ENCODE peak calls at places on chromosomes 2 and 18, in ten cellular contexts. U is activated CD4-positive, alpha-beta T cell treated with anti-CD3 and anti-CD28 coated beads, Interleukin-2, amount 10 ng/mL, durations not matched to agents 7 days and 5 days; W is NCI-H748 treated with DMSO at 0.1 percent for 48 hours; G is Right ventricle myocardium inferior; T is naive thymus-derived CD4-positive, alpha-beta T cell; I is NCI-H2081; Q is body of pancreas; K is activated naive CD8-positive, alpha-beta T cell treated with anti-CD3 and anti-CD28 coated beads, Interleukin-2, amount 50 U/mL, for 24 hours; B is NCI-H1092; P is sigmoid colon. C is an unnamed sample.

GRCh38 chr2:228600265-228600664 is 418.8 kb upstream of the SPHKAP start:
- DNase-seq in U (no peak), W (no peak), G (no peak), T (no peak), I (no peak), Q (no peak), K (no peak), B (no peak), P (no peak), C (no peak)

GRCh38 chr2:45093181-45093580 is 83.9 kb upstream of the SIX2 start:
- DNase-seq in U (no peak), W (no peak), G (no peak), T (no peak), I (no peak), Q (no peak), K (no peak), B (no peak), P (no peak), C (no peak)

GRCh38 chr18:58559427-58560186 is 69.3 kb downstream of the ALPK2 start:
- DNase-seq in U (no peak), W (no peak), G (no peak), T (no peak), I (no peak), Q (no peak), K (no peak), B (no peak), P (no peak), C (no peak)

GRCh38 chr2:20588918-20589871 is 61.7 kb downstream of the HS1BP3 start:
- DNase-seq in U (no peak), W (no peak), G (peak; percentile 74), T (no peak), I (no peak), Q (peak; percentile 2), K (no peak), B (no peak), P (peak; percentile 60), C (peak; percentile 77)

GRCh38 chr2:195562624-195563566 is 94.1 kb upstream of the SLC39A10 start:
- DNase-seq in U (no peak), W (no peak), G (no peak), T (no peak), I (no peak), Q (no peak), K (no peak), B (no peak), P (no peak), C (no peak)

GRCh38 chr18:48994044-48994651 is 43.4 kb upstream of the SMAD7 start:
- DNase-seq in U (no peak), W (peak; percentile 24), G (peak; percentile 51), T (no peak), I (no peak), Q (no peak), K (no peak), B (no peak), P (no peak), C (no peak)

GRCh38 chr18:39681061-39681460 is 2115.5 kb upstream of the CELF4 start:
- DNase-seq in U (no peak), W (no peak), G (no peak), T (no peak), I (peak; percentile 41), Q (no peak), K (no peak), B (peak; percentile 10), P (no peak), C (no peak)

GRCh38 chr2:169891593-169892298 is 64.5 kb downstream of the UBR3 start:
- DNase-seq in U (no peak), W (peak; percentile 29), G (no peak), T (no peak), I (peak; percentile 35), Q (no peak), K (no peak), B (no peak), P (no peak), C (no peak)

GRCh38 chr2:158205215-158205614 is 103.5 kb downstream of the UPP2 start:
- DNase-seq in U (no peak), W (peak; percentile 89), G (no peak), T (no peak), I (peak; percentile 56), Q (no peak), K (no peak), B (peak; percentile 24), P (no peak), C (no peak)

GRCh38 chr18:74982946-74983635 is 225.8 kb downstream of the PTGR3 start:
- DNase-seq in U (no peak), W (peak; percentile 99), G (no peak), T (no peak), I (peak; percentile 99), Q (no peak), K (no peak), B (no peak), P (no peak), C (no peak)

GRCh38 chr2:234761910-234762309 is 189.9 kb upstream of the SH3BP4 start:
- DNase-seq in U (no peak), W (no peak), G (no peak), T (no peak), I (no peak), Q (no peak), K (no peak), B (no peak), P (no peak), C (no peak)

GRCh38 chr2:64643838-64644219 is 9.9 kb downstream of the SERTAD2 start:
- DNase-seq in U (no peak), W (no peak), G (no peak), T (no peak), I (no peak), Q (no peak), K (no peak), B (no peak), P (no peak), C (peak; percentile 81)

GRCh38 chr2:98524168-98524567 is 79.5 kb downstream of the INPP4A start:
- DNase-seq in U (no peak), W (no peak), G (no peak), T (no peak), I (peak; percentile 16), Q (no peak), K (no peak), B (no peak), P (no peak), C (no peak)

GRCh38 chr2:207694811-207695281 is 16.6 kb upstream of the CCNYL1 start:
- DNase-seq in U (no peak), W (no peak), G (no peak), T (no peak), I (no peak), Q (no peak), K (no peak), B (no peak), P (no peak), C (no peak)

GRCh38 chr2:137928547-137929503 is 35.4 kb upstream of the HNMT start:
- DNase-seq in U (no peak), W (no peak), G (no peak), T (no peak), I (no peak), Q (no peak), K (no peak), B (no peak), P (no peak), C (no peak)

GRCh38 chr2:44680983-44681481 is 260.5 kb upstream of the SIX3 start:
- DNase-seq in U (no peak), W (no peak), G (no peak), T (no peak), I (peak; percentile 63), Q (no peak), K (no peak), B (peak; percentile 52), P (no peak), C (no peak)

GRCh38 chr2:197079414-197079813 is 152.9 kb upstream of the PGAP1 start:
- DNase-seq in U (no peak), W (no peak), G (no peak), T (no peak), I (no peak), Q (no peak), K (no peak), B (no peak), P (no peak), C (no peak)